ENCODE peak calls at places on chromosome 15, in five cellular contexts. E, G, M, H and B are unnamed samples.

GRCh38 chr15:66935688-66936087 is 129.7 kb upstream of the SMAD3 start:
- DNase-seq in M (no peak), E (peak), H (no peak), G (no peak), B (no peak)

GRCh38 chr15:101025896-101026631 is 106.9 kb downstream of the LRRK1 start:
- DNase-seq in M (no peak), E (peak), G (no peak), H (no peak), B (no peak)

GRCh38 chr15:32718822-32719716 is 1.3 kb downstream of the GREM1 start:
- DNase-seq in E (peak), M (peak), G (no peak), H (no peak), B (no peak)

GRCh38 chr15:58684751-58685150 is 64.8 kb downstream of the ADAM10 start:
- DNase-seq in M (no peak), H (no peak), G (no peak), E (no peak), B (no peak)

GRCh38 chr15:98506711-98507110 is 141.6 kb upstream of the IGF1R start:
- DNase-seq in H (no peak), G (no peak), E (no peak), M (no peak), B (no peak)

GRCh38 chr15:25173241-25174028 is 218.6 kb downstream of the SNRPN start:
- DNase-seq in E (peak), G (no peak), H (no peak), M (no peak), B (no peak)

GRCh38 chr15:35304389-35304788 is 219.3 kb upstream of the NANOGP8 start:
- DNase-seq in G (no peak), M (no peak), E (no peak), H (no peak), B (no peak)

GRCh38 chr15:59339252-59339672 is 33.4 kb downstream of the MYO1E start:
- DNase-seq in H (peak), M (no peak), G (no peak), E (no peak), B (no peak)

GRCh38 chr15:53072077-53072476 is 281.9 kb upstream of the ONECUT1 start:
- DNase-seq in M (peak), H (peak), G (no peak), E (peak), B (peak)

GRCh38 chr15:55683366-55683765 is 59.6 kb downstream of the PRTG start:
- DNase-seq in H (no peak), G (no peak), E (no peak), M (no peak), B (no peak)

GRCh38 chr15:56460046-56460445 is 4.9 kb downstream of the MNS1 start:
- DNase-seq in G (no peak), M (no peak), E (no peak), H (no peak), B (no peak)

GRCh38 chr15:47801522-47801921 is 84.2 kb downstream of the SEMA6D start:
- DNase-seq in E (no peak), G (no peak), H (no peak), M (no peak), B (no peak)

GRCh38 chr15:99426431-99427105 is 139.2 kb upstream of the MEF2A start:
- DNase-seq in E (no peak), G (no peak), M (no peak), H (no peak), B (no peak)

GRCh38 chr15:41423979-41424659 is 7.2 kb downstream of the RTF1 start:
- DNase-seq in G (no peak), E (no peak), M (no peak), H (no peak), B (no peak)

GRCh38 chr15:75054172-75054897 is 30.9 kb downstream of the PPCDC start:
- DNase-seq in M (no peak), E (no peak), G (no peak), H (no peak), B (no peak)

GRCh38 chr15:73941871-73942635 is 15.8 kb downstream of the LOXL1 start:
- DNase-seq in G (no peak), H (no peak), E (peak), M (no peak), B (no peak)

GRCh38 chr15:69388259-69388658 is 25.9 kb upstream of the KIF23 start:
- DNase-seq in M (no peak), G (no peak), H (no peak), E (peak), B (no peak)

GRCh38 chr15:27694506-27695077 is 404.5 kb downstream of the OCA2 start:
- DNase-seq in M (no peak), H (no peak), G (no peak), E (no peak), B (no peak)

GRCh38 chr15:48560321-48561051 is 85.0 kb downstream of the FBN1 start:
- DNase-seq in H (no peak), E (no peak), M (no peak), G (no peak), B (no peak)

GRCh38 chr15:78315686-78316085 is 16.3 kb upstream of the SKIC8 start:
- DNase-seq in E (peak), G (no peak), H (no peak), M (no peak), B (peak)

GRCh38 chr15:29242466-29243242 is 27.0 kb downstream of the NSMCE3 start:
- DNase-seq in M (no peak), G (no peak), E (peak), H (peak), B (no peak)

GRCh38 chr15:70091649-70092461 is 5.9 kb downstream of the TLE3 start:
- DNase-seq in M (no peak), H (no peak), E (peak), G (no peak), B (peak)

GRCh38 chr15:80123034-80123433 is 29.8 kb upstream of the FAH start:
- DNase-seq in G (no peak), H (no peak), E (no peak), M (no peak), B (no peak)